ENCODE peak calls at places on chromosome 15, in five cellular contexts. M is testis, V is Peyer's patch, D is tibial artery, L is transverse colon. U is an unnamed sample. For H3K36me3, the result is how much of the 10 kb centered on the place peaks cover.

GRCh38 chr15:60349589-60349988 is 48.2 kb downstream of the ANXA2 start:
- DNase-seq in M (no peak), V (no peak), D (no peak), L (no peak), U (no peak)

GRCh38 chr15:89776274-89777072 is at the start of gene MESP2:
- DNase-seq in M (peak), V (peak), D (peak), L (peak), U (peak)

GRCh38 chr15:70257573-70258220 is 160.0 kb upstream of the TLE3 start:
- DNase-seq in M (no peak), V (no peak), D (no peak), L (no peak), U (no peak)

GRCh38 chr15:85579957-85580694 is 199.7 kb downstream of the AKAP13 start:
- DNase-seq in M (peak), V (peak), D (no peak), L (peak), U (no peak)

GRCh38 chr15:67882487-67883227 is 42.8 kb upstream of the RNU6-1 start:
- DNase-seq in M (peak), V (no peak), D (no peak), L (no peak), U (no peak)

GRCh38 chr15:35038655-35039534 is 46.2 kb downstream of the NANOGP8 start:
- DNase-seq in M (no peak), V (no peak), D (no peak), L (no peak), U (no peak)

GRCh38 chr15:48494646-48495045 is 150.9 kb downstream of the FBN1 start:
- DNase-seq in M (no peak), V (no peak), D (no peak), L (no peak), U (no peak)

GRCh38 chr15:39593071-39594055 is 12.5 kb downstream of the THBS1 start:
- DNase-seq in M (no peak), V (no peak), D (no peak), L (peak), U (no peak)

GRCh38 chr15:96285715-96286367 is 44.7 kb upstream of the NR2F2 start:
- DNase-seq in M (peak), V (no peak), D (no peak), L (no peak), U (no peak)

GRCh38 chr15:67241132-67241855 is 13.2 kb downstream of the AAGAB start:
- DNase-seq in M (no peak), V (no peak), D (no peak), L (no peak), U (peak)

DNA sequence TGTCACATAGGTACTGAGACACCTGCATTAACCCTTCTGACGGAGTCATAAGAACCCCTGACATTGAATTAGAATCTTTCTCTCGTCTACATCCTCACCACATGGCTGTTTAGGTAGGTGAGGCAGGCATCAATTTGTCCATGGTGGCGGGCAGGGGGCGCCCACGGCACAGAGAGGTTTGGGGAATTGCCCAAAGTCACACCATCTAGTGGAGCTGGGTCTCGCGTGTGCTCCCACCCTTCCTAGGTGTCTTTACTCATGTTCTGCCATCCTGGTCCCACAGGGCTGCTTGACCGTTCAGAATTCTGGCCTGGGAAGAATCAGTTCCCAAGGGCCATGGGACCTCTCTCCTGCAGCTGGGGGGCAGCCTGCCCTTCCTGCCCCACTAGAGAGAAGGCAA is 14.7 kb upstream of the DLL4 start:
- DNase-seq in M (no peak), V (no peak), D (no peak), L (no peak), U (no peak)
- TF ChIP-seq CTCF in M (no peak), V (no peak), D (no peak), L (no peak), U (peak)

GRCh38 chr15:38069506-38069905 is 135.1 kb downstream of the TMCO5A start:
- DNase-seq in M (peak), V (peak), D (peak), L (peak), U (peak)

GRCh38 chr15:38065721-38066120 is 131.3 kb downstream of the TMCO5A start:
- DNase-seq in M (no peak), V (no peak), D (no peak), L (no peak), U (no peak)

GRCh38 chr15:38069001-38069400 is 134.6 kb downstream of the TMCO5A start:
- DNase-seq in M (no peak), V (no peak), D (no peak), L (peak), U (peak)

GRCh38 chr15:38068600-38068999 is 134.2 kb downstream of the TMCO5A start:
- DNase-seq in M (no peak), V (no peak), D (no peak), L (no peak), U (peak)

GRCh38 chr15:38066612-38067011 is 132.2 kb downstream of the TMCO5A start:
- DNase-seq in M (peak), V (no peak), D (no peak), L (no peak), U (no peak)
- H3K36me3 ChIP-seq in M (under half), V (under half), D (under half), L (under half), U (under half)

GRCh38 chr15:83734487-83734886 is 80.6 kb downstream of the ADAMTSL3 start:
- DNase-seq in M (no peak), V (no peak), D (no peak), L (no peak), U (peak)
- TF ChIP-seq CTCF in M (no peak), V (no peak), D (no peak), L (no peak), U (peak)

GRCh38 chr15:88634449-88634848 is 4.4 kb upstream of the ISG20 start:
- DNase-seq in M (no peak), V (no peak), D (no peak), L (no peak), U (no peak)
- H3K36me3 ChIP-seq in M (under half), V (under half), D (under half), L (under half), U (under half)

GRCh38 chr15:82103500-82103899 is 57.7 kb upstream of the MEX3B start:
- DNase-seq in M (no peak), V (no peak), D (no peak), L (no peak), U (no peak)

GRCh38 chr15:82106671-82107070 is 60.9 kb upstream of the MEX3B start:
- DNase-seq in M (no peak), V (no peak), D (no peak), L (no peak), U (no peak)

GRCh38 chr15:82110144-82110543 is 64.3 kb upstream of the MEX3B start:
- DNase-seq in M (no peak), V (no peak), D (peak), L (no peak), U (no peak)

GRCh38 chr15:82108489-82109078 is 62.8 kb upstream of the MEX3B start:
- DNase-seq in M (peak), V (peak), D (no peak), L (peak), U (peak)

GRCh38 chr15:82105458-82106205 is 59.8 kb upstream of the MEX3B start:
- DNase-seq in M (peak), V (no peak), D (no peak), L (no peak), U (no peak)
- TF ChIP-seq CTCF in M (no peak), V (no peak), D (no peak), L (no peak), U (no peak)

GRCh38 chr15:43434436-43434835 is 58.5 kb downstream of the TP53BP1 start:
- DNase-seq in M (no peak), V (no peak), D (no peak), L (no peak), U (no peak)

GRCh38 chr15:43436395-43436794 is 56.6 kb downstream of the TP53BP1 start:
- DNase-seq in M (no peak), V (no peak), D (no peak), L (no peak), U (no peak)

GRCh38 chr15:43433661-43434303 is 59.2 kb downstream of the TP53BP1 start:
- DNase-seq in M (no peak), V (no peak), D (no peak), L (no peak), U (no peak)

GRCh38 chr15:43433160-43433559 is 59.8 kb downstream of the TP53BP1 start:
- DNase-seq in M (no peak), V (no peak), D (no peak), L (no peak), U (no peak)
- H3K36me3 ChIP-seq in M (under half), V (under half), D (half or more), L (under half), U (under half)

DNA sequence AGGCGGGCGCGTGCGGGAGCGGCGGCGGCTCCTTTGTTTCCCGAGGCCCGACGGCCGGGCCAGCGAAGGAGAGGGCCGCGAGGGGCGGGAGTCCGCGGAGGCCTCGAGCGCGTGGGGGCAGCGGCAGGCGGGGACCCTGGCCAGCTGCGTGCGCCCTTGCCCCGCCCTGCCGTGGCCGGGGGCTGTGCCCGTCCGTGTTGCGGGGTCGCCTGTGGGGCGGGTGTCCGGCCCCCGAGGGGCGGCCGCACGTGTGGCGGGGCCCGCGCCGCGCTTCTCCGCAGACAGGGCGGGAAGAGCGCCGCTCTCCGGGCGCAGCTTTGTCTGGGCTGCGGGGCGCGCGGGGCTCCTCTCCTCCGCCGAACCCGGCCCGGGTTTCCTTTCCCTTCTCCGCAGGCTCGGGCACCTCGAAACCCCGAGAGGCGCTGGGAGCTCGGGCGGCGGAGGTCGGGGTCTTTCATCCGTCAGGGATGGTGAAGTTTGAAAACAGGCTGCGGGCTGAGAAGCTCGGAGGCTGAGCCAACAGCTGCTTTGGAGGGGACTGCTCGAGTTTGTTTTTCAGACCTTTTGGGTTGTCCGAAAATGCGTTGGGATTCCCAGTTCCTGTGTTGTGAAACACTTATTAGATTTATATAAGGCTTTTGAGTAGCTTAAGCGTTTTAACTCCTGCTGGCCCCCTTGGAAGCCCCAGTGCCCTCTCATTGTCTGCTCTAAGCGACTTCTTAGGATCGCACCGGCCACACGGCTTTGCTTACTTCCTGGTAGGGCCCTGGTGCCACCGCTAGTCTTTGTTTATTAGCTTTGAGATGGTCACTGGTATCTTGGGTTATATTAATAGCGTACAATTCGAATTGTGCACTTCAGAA is 817 bp downstream of the USP3 start:
- DNase-seq in M (peak), V (peak), D (peak), L (peak), U (peak)
- TF ChIP-seq CTCF in M (no peak), V (no peak), D (peak), L (peak), U (peak)

GRCh38 chr15:43008150-43008549 is 87.6 kb upstream of the TTBK2 start:
- DNase-seq in M (no peak), V (no peak), D (no peak), L (no peak), U (no peak)
- H3K36me3 ChIP-seq in M (under half), V (under half), D (half or more), L (half or more), U (under half)

GRCh38 chr15:74307827-74308642 is 59.4 kb downstream of the CYP11A1 start:
- DNase-seq in M (peak), V (no peak), D (peak), L (peak), U (peak)
- TF ChIP-seq CTCF in M (peak), V (peak), D (peak), L (peak), U (peak)

GRCh38 chr15:42675021-42675420 is 61.9 kb downstream of the CDAN1 start:
- DNase-seq in M (no peak), V (no peak), D (no peak), L (no peak), U (no peak)
- H3K36me3 ChIP-seq in M (under half), V (under half), D (half or more), L (under half), U (under half)

U was measured in neural progenitor cell.